ENCODE peak calls at places on chromosomes 11 and 22, in seven cellular contexts. One of them, this sample, is unnamed. For H3K36me3, the result is how much of the 10 kb centered on the place peaks cover.

GRCh38 chr11:126722006-126722736 is 278.4 kb downstream of the KIRREL3 start:
- DNase-seq in CD4-positive, alpha-beta memory T cell: no peak
- DNase-seq in heart left ventricle: no peak
- DNase-seq in fibroblast of lung: no peak
- DNase-seq in left ventricle myocardium inferior: no peak
- DNase-seq in tibial artery: no peak
- DNase-seq in effector memory CD4-positive, alpha-beta T cell: no peak
- DNase-seq in this sample: no peak

GRCh38 chr11:131684111-131685060 is 314.0 kb downstream of the NTM start:
- DNase-seq in heart left ventricle: no peak
- DNase-seq in left ventricle myocardium inferior: no peak
- DNase-seq in effector memory CD4-positive, alpha-beta T cell: no peak
- DNase-seq in tibial artery: peak
- DNase-seq in fibroblast of lung: no peak
- DNase-seq in CD4-positive, alpha-beta memory T cell: no peak
- DNase-seq in this sample: no peak

GRCh38 chr11:10379022-10379421 is 74.1 kb downstream of the ADM start:
- DNase-seq in left ventricle myocardium inferior: no peak
- DNase-seq in tibial artery: no peak
- DNase-seq in CD4-positive, alpha-beta memory T cell: no peak
- DNase-seq in heart left ventricle: no peak
- DNase-seq in effector memory CD4-positive, alpha-beta T cell: no peak
- DNase-seq in fibroblast of lung: peak
- DNase-seq in this sample: no peak

GRCh38 chr22:50581031-50581949 is 1.4 kb downstream of the CHKB start:
- DNase-seq in effector memory CD4-positive, alpha-beta T cell: no peak
- DNase-seq in left ventricle myocardium inferior: no peak
- DNase-seq in heart left ventricle: no peak
- DNase-seq in fibroblast of lung: no peak
- DNase-seq in tibial artery: no peak
- DNase-seq in CD4-positive, alpha-beta memory T cell: no peak
- DNase-seq in this sample: no peak

GRCh38 chr22:30092686-30093085 is 12.4 kb downstream of the HORMAD2 start:
- DNase-seq in heart left ventricle: no peak
- DNase-seq in effector memory CD4-positive, alpha-beta T cell: no peak
- DNase-seq in CD4-positive, alpha-beta memory T cell: no peak
- DNase-seq in tibial artery: no peak
- DNase-seq in left ventricle myocardium inferior: no peak
- DNase-seq in fibroblast of lung: no peak
- DNase-seq in this sample: no peak

GRCh38 chr11:73152861-73153483 is 10.9 kb upstream of the FCHSD2 start:
- DNase-seq in tibial artery: peak
- DNase-seq in heart left ventricle: no peak
- DNase-seq in fibroblast of lung: no peak
- DNase-seq in left ventricle myocardium inferior: no peak
- DNase-seq in CD4-positive, alpha-beta memory T cell: peak
- DNase-seq in effector memory CD4-positive, alpha-beta T cell: no peak
- DNase-seq in this sample: no peak

GRCh38 chr11:70050243-70050642 is 27.9 kb upstream of the ANO1 start:
- DNase-seq in fibroblast of lung: no peak
- DNase-seq in heart left ventricle: no peak
- DNase-seq in left ventricle myocardium inferior: no peak
- DNase-seq in tibial artery: no peak
- DNase-seq in effector memory CD4-positive, alpha-beta T cell: no peak
- DNase-seq in CD4-positive, alpha-beta memory T cell: no peak
- DNase-seq in this sample: no peak

GRCh38 chr22:50440544-50441249 is 34.1 kb downstream of the SBF1 start:
- DNase-seq in CD4-positive, alpha-beta memory T cell: peak
- DNase-seq in effector memory CD4-positive, alpha-beta T cell: no peak
- DNase-seq in left ventricle myocardium inferior: no peak
- DNase-seq in fibroblast of lung: no peak
- DNase-seq in heart left ventricle: no peak
- DNase-seq in tibial artery: no peak
- DNase-seq in this sample: no peak

GRCh38 chr11:2511421-2512369 is 66.9 kb downstream of the KCNQ1 start:
- DNase-seq in heart left ventricle: peak
- DNase-seq in CD4-positive, alpha-beta memory T cell: no peak
- DNase-seq in left ventricle myocardium inferior: peak
- DNase-seq in tibial artery: peak
- DNase-seq in effector memory CD4-positive, alpha-beta T cell: no peak
- DNase-seq in fibroblast of lung: no peak
- DNase-seq in this sample: no peak

GRCh38 chr11:28919194-28919593 is 811.0 kb downstream of the METTL15 start:
- DNase-seq in CD4-positive, alpha-beta memory T cell: no peak
- DNase-seq in heart left ventricle: no peak
- DNase-seq in tibial artery: no peak
- DNase-seq in effector memory CD4-positive, alpha-beta T cell: no peak
- DNase-seq in fibroblast of lung: no peak
- DNase-seq in left ventricle myocardium inferior: no peak
- DNase-seq in this sample: no peak

GRCh38 chr11:36750349-36750748 is 152.3 kb upstream of the RAG2 start:
- DNase-seq in effector memory CD4-positive, alpha-beta T cell: no peak
- DNase-seq in heart left ventricle: no peak
- DNase-seq in tibial artery: no peak
- DNase-seq in CD4-positive, alpha-beta memory T cell: no peak
- DNase-seq in left ventricle myocardium inferior: no peak
- DNase-seq in fibroblast of lung: no peak
- DNase-seq in this sample: no peak

GRCh38 chr11:36757122-36757521 is 159.1 kb upstream of the RAG2 start:
- DNase-seq in effector memory CD4-positive, alpha-beta T cell: no peak
- DNase-seq in fibroblast of lung: no peak
- DNase-seq in CD4-positive, alpha-beta memory T cell: no peak
- DNase-seq in tibial artery: no peak
- DNase-seq in left ventricle myocardium inferior: no peak
- DNase-seq in heart left ventricle: no peak
- DNase-seq in this sample: no peak

GRCh38 chr11:36751251-36751839 is 153.3 kb upstream of the RAG2 start:
- DNase-seq in effector memory CD4-positive, alpha-beta T cell: no peak
- DNase-seq in tibial artery: no peak
- DNase-seq in fibroblast of lung: no peak
- DNase-seq in CD4-positive, alpha-beta memory T cell: no peak
- DNase-seq in left ventricle myocardium inferior: no peak
- DNase-seq in heart left ventricle: no peak
- DNase-seq in this sample: no peak

GRCh38 chr11:36751996-36752395 is 154.0 kb upstream of the RAG2 start:
- DNase-seq in left ventricle myocardium inferior: no peak
- DNase-seq in tibial artery: no peak
- DNase-seq in CD4-positive, alpha-beta memory T cell: no peak
- DNase-seq in effector memory CD4-positive, alpha-beta T cell: no peak
- DNase-seq in heart left ventricle: no peak
- DNase-seq in fibroblast of lung: no peak
- DNase-seq in this sample: no peak

DNA sequence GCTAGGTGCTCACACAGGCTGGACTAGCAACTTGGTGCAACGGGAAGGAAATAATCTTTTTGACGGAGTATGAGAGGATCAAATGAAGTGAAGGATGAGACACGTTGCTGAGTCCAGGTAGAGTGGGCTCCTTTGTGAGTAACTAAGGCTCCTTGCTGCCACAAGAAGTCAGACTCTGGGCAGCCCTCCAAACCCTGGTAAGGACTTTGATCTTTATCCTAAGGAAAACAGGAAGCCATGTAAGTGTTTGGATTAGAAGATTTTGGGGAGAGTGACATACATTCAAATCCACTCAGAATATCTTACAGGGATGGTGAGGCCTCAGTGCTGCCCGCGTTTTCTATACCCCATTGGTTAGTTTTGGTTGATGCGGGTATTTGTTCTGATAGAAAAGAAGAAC is 155.9 kb upstream of the RAG2 start:
- DNase-seq in left ventricle myocardium inferior: no peak
- DNase-seq in heart left ventricle: no peak
- DNase-seq in fibroblast of lung: no peak
- DNase-seq in CD4-positive, alpha-beta memory T cell: no peak
- DNase-seq in effector memory CD4-positive, alpha-beta T cell: no peak
- DNase-seq in tibial artery: no peak
- DNase-seq in this sample: no peak
- H3K27ac ChIP-seq in left ventricle myocardium inferior: no peak
- H3K27ac ChIP-seq in heart left ventricle: no peak
- H3K27ac ChIP-seq in fibroblast of lung: no peak
- H3K27ac ChIP-seq in CD4-positive, alpha-beta memory T cell: no peak
- H3K27ac ChIP-seq in effector memory CD4-positive, alpha-beta T cell: no peak
- H3K27ac ChIP-seq in tibial artery: no peak
- H3K27ac ChIP-seq in this sample: no peak

GRCh38 chr11:35218956-35219355 is 80.0 kb downstream of the CD44 start:
- DNase-seq in left ventricle myocardium inferior: no peak
- DNase-seq in effector memory CD4-positive, alpha-beta T cell: no peak
- DNase-seq in tibial artery: no peak
- DNase-seq in heart left ventricle: no peak
- DNase-seq in CD4-positive, alpha-beta memory T cell: no peak
- DNase-seq in fibroblast of lung: peak
- DNase-seq in this sample: no peak
- H3K36me3 ChIP-seq in left ventricle myocardium inferior: under half
- H3K36me3 ChIP-seq in effector memory CD4-positive, alpha-beta T cell: half or more
- H3K36me3 ChIP-seq in tibial artery: under half
- H3K36me3 ChIP-seq in heart left ventricle: under half
- H3K36me3 ChIP-seq in CD4-positive, alpha-beta memory T cell: half or more
- H3K36me3 ChIP-seq in fibroblast of lung: under half
- H3K36me3 ChIP-seq in this sample: under half

GRCh38 chr22:26671317-26672059 is 14.1 kb downstream of the MIAT start:
- DNase-seq in tibial artery: peak
- DNase-seq in left ventricle myocardium inferior: no peak
- DNase-seq in fibroblast of lung: no peak
- DNase-seq in heart left ventricle: no peak
- DNase-seq in CD4-positive, alpha-beta memory T cell: peak
- DNase-seq in effector memory CD4-positive, alpha-beta T cell: peak
- DNase-seq in this sample: no peak
- H3K27ac ChIP-seq in tibial artery: peak
- H3K27ac ChIP-seq in left ventricle myocardium inferior: peak
- H3K27ac ChIP-seq in fibroblast of lung: no peak
- H3K27ac ChIP-seq in heart left ventricle: peak
- H3K27ac ChIP-seq in CD4-positive, alpha-beta memory T cell: peak
- H3K27ac ChIP-seq in effector memory CD4-positive, alpha-beta T cell: peak
- H3K27ac ChIP-seq in this sample: peak

DNA sequence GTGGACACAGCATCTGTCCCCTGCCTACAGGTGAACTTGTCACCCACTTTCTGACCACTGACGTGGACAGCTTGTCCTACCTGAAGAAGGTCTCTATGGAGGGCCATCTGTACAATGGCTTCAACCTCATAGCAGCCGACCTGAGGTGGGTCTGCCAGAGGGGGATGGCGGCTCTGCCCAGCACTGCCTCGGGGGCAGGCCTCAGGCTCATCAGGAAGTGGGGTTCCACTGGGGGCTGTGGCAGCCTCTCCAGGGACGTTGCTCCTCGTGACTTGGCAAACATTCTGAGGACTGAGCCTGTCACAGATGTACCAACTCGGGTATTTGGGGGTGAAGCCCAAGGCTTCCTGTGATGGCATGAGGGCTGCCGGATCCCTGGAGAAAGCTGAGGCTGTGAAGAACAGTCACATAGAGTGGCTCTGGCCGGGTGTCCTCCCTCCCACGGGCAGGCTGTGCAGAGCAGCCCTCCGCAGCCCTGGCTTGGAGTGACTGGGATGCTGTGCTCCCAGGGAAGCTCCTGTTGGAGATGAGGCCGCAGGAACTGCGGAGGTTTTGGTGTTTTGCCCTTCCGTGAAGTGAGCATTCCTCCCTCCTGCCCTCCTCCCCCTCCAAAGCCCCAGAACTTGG is 26.5 kb upstream of the DGCR8 start:
- DNase-seq in tibial artery: no peak
- DNase-seq in CD4-positive, alpha-beta memory T cell: no peak
- DNase-seq in effector memory CD4-positive, alpha-beta T cell: no peak
- DNase-seq in fibroblast of lung: no peak
- DNase-seq in left ventricle myocardium inferior: no peak
- DNase-seq in heart left ventricle: no peak
- DNase-seq in this sample: no peak
- H3K36me3 ChIP-seq in tibial artery: under half
- H3K36me3 ChIP-seq in CD4-positive, alpha-beta memory T cell: half or more
- H3K36me3 ChIP-seq in effector memory CD4-positive, alpha-beta T cell: under half
- H3K36me3 ChIP-seq in fibroblast of lung: under half
- H3K36me3 ChIP-seq in left ventricle myocardium inferior: half or more
- H3K36me3 ChIP-seq in heart left ventricle: half or more
- H3K36me3 ChIP-seq in this sample: under half

GRCh38 chr22:22241554-22241898 is 3.1 kb upstream of the VPREB1 start:
- DNase-seq in effector memory CD4-positive, alpha-beta T cell: no peak
- DNase-seq in left ventricle myocardium inferior: no peak
- DNase-seq in tibial artery: peak
- DNase-seq in CD4-positive, alpha-beta memory T cell: no peak
- DNase-seq in fibroblast of lung: no peak
- DNase-seq in heart left ventricle: no peak
- DNase-seq in this sample: no peak

GRCh38 chr22:22242488-22242887 is 2.1 kb upstream of the VPREB1 start:
- DNase-seq in effector memory CD4-positive, alpha-beta T cell: no peak
- DNase-seq in left ventricle myocardium inferior: no peak
- DNase-seq in tibial artery: peak
- DNase-seq in fibroblast of lung: no peak
- DNase-seq in CD4-positive, alpha-beta memory T cell: no peak
- DNase-seq in heart left ventricle: no peak
- DNase-seq in this sample: no peak

GRCh38 chr22:22244337-22245250 is at the start of gene VPREB1:
- DNase-seq in fibroblast of lung: no peak
- DNase-seq in tibial artery: peak
- DNase-seq in CD4-positive, alpha-beta memory T cell: no peak
- DNase-seq in left ventricle myocardium inferior: no peak
- DNase-seq in effector memory CD4-positive, alpha-beta T cell: no peak
- DNase-seq in heart left ventricle: no peak
- DNase-seq in this sample: no peak

GRCh38 chr22:22245256-22245909 is 797 bp downstream of the VPREB1 start:
- DNase-seq in CD4-positive, alpha-beta memory T cell: no peak
- DNase-seq in left ventricle myocardium inferior: no peak
- DNase-seq in tibial artery: peak
- DNase-seq in heart left ventricle: no peak
- DNase-seq in fibroblast of lung: no peak
- DNase-seq in effector memory CD4-positive, alpha-beta T cell: no peak
- DNase-seq in this sample: no peak

GRCh38 chr22:22243033-22243680 is 1.4 kb upstream of the VPREB1 start:
- DNase-seq in left ventricle myocardium inferior: no peak
- DNase-seq in tibial artery: peak
- DNase-seq in effector memory CD4-positive, alpha-beta T cell: no peak
- DNase-seq in fibroblast of lung: no peak
- DNase-seq in heart left ventricle: no peak
- DNase-seq in CD4-positive, alpha-beta memory T cell: no peak
- DNase-seq in this sample: no peak
- H3K27ac ChIP-seq in left ventricle myocardium inferior: no peak
- H3K27ac ChIP-seq in tibial artery: no peak
- H3K27ac ChIP-seq in effector memory CD4-positive, alpha-beta T cell: no peak
- H3K27ac ChIP-seq in fibroblast of lung: no peak
- H3K27ac ChIP-seq in heart left ventricle: no peak
- H3K27ac ChIP-seq in CD4-positive, alpha-beta memory T cell: no peak
- H3K27ac ChIP-seq in this sample: no peak

GRCh38 chr22:27863556-27863955 is 55.5 kb downstream of the PITPNB start:
- DNase-seq in heart left ventricle: no peak
- DNase-seq in effector memory CD4-positive, alpha-beta T cell: no peak
- DNase-seq in left ventricle myocardium inferior: no peak
- DNase-seq in fibroblast of lung: no peak
- DNase-seq in CD4-positive, alpha-beta memory T cell: no peak
- DNase-seq in tibial artery: no peak
- DNase-seq in this sample: no peak

GRCh38 chr22:27863001-27863400 is 56.1 kb downstream of the PITPNB start:
- DNase-seq in heart left ventricle: no peak
- DNase-seq in tibial artery: no peak
- DNase-seq in effector memory CD4-positive, alpha-beta T cell: no peak
- DNase-seq in CD4-positive, alpha-beta memory T cell: no peak
- DNase-seq in fibroblast of lung: no peak
- DNase-seq in left ventricle myocardium inferior: no peak
- DNase-seq in this sample: no peak

GRCh38 chr22:27857441-27857840 is 55.9 kb upstream of the MN1 start:
- DNase-seq in CD4-positive, alpha-beta memory T cell: no peak
- DNase-seq in effector memory CD4-positive, alpha-beta T cell: no peak
- DNase-seq in fibroblast of lung: peak
- DNase-seq in heart left ventricle: no peak
- DNase-seq in tibial artery: no peak
- DNase-seq in left ventricle myocardium inferior: no peak
- DNase-seq in this sample: no peak

GRCh38 chr22:27853404-27853803 is 51.8 kb upstream of the MN1 start:
- DNase-seq in left ventricle myocardium inferior: no peak
- DNase-seq in CD4-positive, alpha-beta memory T cell: no peak
- DNase-seq in fibroblast of lung: peak
- DNase-seq in tibial artery: no peak
- DNase-seq in effector memory CD4-positive, alpha-beta T cell: no peak
- DNase-seq in heart left ventricle: no peak
- DNase-seq in this sample: no peak

GRCh38 chr22:27859336-27859735 is 57.8 kb upstream of the MN1 start:
- DNase-seq in CD4-positive, alpha-beta memory T cell: no peak
- DNase-seq in left ventricle myocardium inferior: no peak
- DNase-seq in fibroblast of lung: no peak
- DNase-seq in effector memory CD4-positive, alpha-beta T cell: no peak
- DNase-seq in heart left ventricle: no peak
- DNase-seq in tibial artery: no peak
- DNase-seq in this sample: no peak
- H3K36me3 ChIP-seq in CD4-positive, alpha-beta memory T cell: under half
- H3K36me3 ChIP-seq in left ventricle myocardium inferior: half or more
- H3K36me3 ChIP-seq in fibroblast of lung: under half
- H3K36me3 ChIP-seq in effector memory CD4-positive, alpha-beta T cell: under half
- H3K36me3 ChIP-seq in heart left ventricle: under half
- H3K36me3 ChIP-seq in tibial artery: under half
- H3K36me3 ChIP-seq in this sample: under half